ENCODE peak calls at places on chromosomes 7 and 10, in ten cellular contexts. One of them, this sample, is unnamed.

GRCh38 chr10:90148121-90148855 is 446.9 kb downstream of the KIF20B start:
- DNase-seq in body of pancreas: no peak
- DNase-seq in lower lobe of right lung: no peak
- DNase-seq in OCI-LY7: peak; percentile 5
- DNase-seq in neural crest cell: no peak
- DNase-seq in nephron progenitor cell: no peak
- DNase-seq in GM20000: no peak
- DNase-seq in NB4: peak; percentile 28
- DNase-seq in AG09319: no peak
- DNase-seq in endothelial cell: peak; percentile 11
- DNase-seq in this sample: no peak

GRCh38 chr10:74586088-74586585 is 240.3 kb upstream of the KAT6B start:
- DNase-seq in body of pancreas: peak; percentile 39
- DNase-seq in lower lobe of right lung: no peak
- DNase-seq in OCI-LY7: peak; percentile 36
- DNase-seq in neural crest cell: no peak
- DNase-seq in nephron progenitor cell: no peak
- DNase-seq in GM20000: peak; percentile 22
- DNase-seq in NB4: peak; percentile 15
- DNase-seq in AG09319: no peak
- DNase-seq in endothelial cell: no peak
- DNase-seq in this sample: no peak

GRCh38 chr10:97072851-97073665 is 112.7 kb downstream of the SLIT1 start:
- DNase-seq in body of pancreas: peak; percentile 91
- DNase-seq in lower lobe of right lung: peak; percentile 80
- DNase-seq in OCI-LY7: peak; percentile 79
- DNase-seq in neural crest cell: peak; percentile 96
- DNase-seq in nephron progenitor cell: peak; percentile 93
- DNase-seq in GM20000: peak; percentile 84
- DNase-seq in NB4: peak; percentile 84
- DNase-seq in AG09319: peak; percentile 50
- DNase-seq in endothelial cell: peak; percentile 93
- DNase-seq in this sample: peak; percentile 43

GRCh38 chr10:71025535-71025934 is 137.2 kb upstream of the PCBD1 start:
- DNase-seq in body of pancreas: no peak
- DNase-seq in lower lobe of right lung: no peak
- DNase-seq in OCI-LY7: no peak
- DNase-seq in neural crest cell: no peak
- DNase-seq in nephron progenitor cell: no peak
- DNase-seq in GM20000: no peak
- DNase-seq in NB4: no peak
- DNase-seq in AG09319: no peak
- DNase-seq in endothelial cell: no peak
- DNase-seq in this sample: no peak

GRCh38 chr10:98195132-98195531 is 60.7 kb downstream of the R3HCC1L start:
- DNase-seq in body of pancreas: no peak
- DNase-seq in lower lobe of right lung: no peak
- DNase-seq in OCI-LY7: no peak
- DNase-seq in neural crest cell: no peak
- DNase-seq in nephron progenitor cell: no peak
- DNase-seq in GM20000: peak; percentile 7
- DNase-seq in NB4: no peak
- DNase-seq in AG09319: no peak
- DNase-seq in endothelial cell: no peak
- DNase-seq in this sample: no peak

GRCh38 chr10:78302739-78302988 is 269.0 kb downstream of the RPS24 start:
- DNase-seq in body of pancreas: no peak
- DNase-seq in lower lobe of right lung: no peak
- DNase-seq in OCI-LY7: no peak
- DNase-seq in neural crest cell: no peak
- DNase-seq in nephron progenitor cell: no peak
- DNase-seq in GM20000: no peak
- DNase-seq in NB4: no peak
- DNase-seq in AG09319: no peak
- DNase-seq in endothelial cell: no peak
- DNase-seq in this sample: no peak

GRCh38 chr7:16098585-16099179 is 322.7 kb downstream of the CRPPA start:
- DNase-seq in body of pancreas: no peak
- DNase-seq in lower lobe of right lung: no peak
- DNase-seq in OCI-LY7: no peak
- DNase-seq in neural crest cell: no peak
- DNase-seq in nephron progenitor cell: peak; percentile 2
- DNase-seq in GM20000: no peak
- DNase-seq in NB4: peak; percentile 28
- DNase-seq in AG09319: no peak
- DNase-seq in endothelial cell: peak; percentile 21
- DNase-seq in this sample: no peak

GRCh38 chr7:2040893-2041270 is 191.9 kb downstream of the MAD1L1 start:
- DNase-seq in body of pancreas: no peak
- DNase-seq in lower lobe of right lung: peak; percentile 15
- DNase-seq in OCI-LY7: peak; percentile 53
- DNase-seq in neural crest cell: no peak
- DNase-seq in nephron progenitor cell: no peak
- DNase-seq in GM20000: no peak
- DNase-seq in NB4: no peak
- DNase-seq in AG09319: no peak
- DNase-seq in endothelial cell: no peak
- DNase-seq in this sample: no peak

GRCh38 chr7:140604760-140605159 is 35.9 kb downstream of the DENND2A start:
- DNase-seq in body of pancreas: no peak
- DNase-seq in lower lobe of right lung: no peak
- DNase-seq in OCI-LY7: no peak
- DNase-seq in neural crest cell: no peak
- DNase-seq in nephron progenitor cell: no peak
- DNase-seq in GM20000: no peak
- DNase-seq in NB4: no peak
- DNase-seq in AG09319: peak; percentile 74
- DNase-seq in endothelial cell: no peak
- DNase-seq in this sample: no peak

GRCh38 chr10:103807996-103808395 is 47.4 kb downstream of the SH3PXD2A start:
- DNase-seq in body of pancreas: no peak
- DNase-seq in lower lobe of right lung: no peak
- DNase-seq in OCI-LY7: no peak
- DNase-seq in neural crest cell: no peak
- DNase-seq in nephron progenitor cell: no peak
- DNase-seq in GM20000: no peak
- DNase-seq in NB4: no peak
- DNase-seq in AG09319: no peak
- DNase-seq in endothelial cell: no peak
- DNase-seq in this sample: no peak

GRCh38 chr10:28256776-28257175 is 46.1 kb downstream of the MPP7 start:
- DNase-seq in body of pancreas: no peak
- DNase-seq in lower lobe of right lung: no peak
- DNase-seq in OCI-LY7: no peak
- DNase-seq in neural crest cell: no peak
- DNase-seq in nephron progenitor cell: no peak
- DNase-seq in GM20000: no peak
- DNase-seq in NB4: no peak
- DNase-seq in AG09319: no peak
- DNase-seq in endothelial cell: no peak
- DNase-seq in this sample: no peak

GRCh38 chr7:77651544-77652162 is 44.6 kb upstream of the RSBN1L start:
- DNase-seq in body of pancreas: peak; percentile 23
- DNase-seq in lower lobe of right lung: no peak
- DNase-seq in OCI-LY7: peak; percentile 58
- DNase-seq in neural crest cell: peak; percentile 41
- DNase-seq in nephron progenitor cell: peak; percentile 16
- DNase-seq in GM20000: peak; percentile 61
- DNase-seq in NB4: peak; percentile 72
- DNase-seq in AG09319: peak; percentile 12
- DNase-seq in endothelial cell: peak; percentile 38
- DNase-seq in this sample: no peak

GRCh38 chr7:38728145-38728544 is 97.0 kb upstream of the AMPH start:
- DNase-seq in body of pancreas: no peak
- DNase-seq in lower lobe of right lung: no peak
- DNase-seq in OCI-LY7: no peak
- DNase-seq in neural crest cell: no peak
- DNase-seq in nephron progenitor cell: no peak
- DNase-seq in GM20000: no peak
- DNase-seq in NB4: no peak
- DNase-seq in AG09319: no peak
- DNase-seq in endothelial cell: no peak
- DNase-seq in this sample: no peak

GRCh38 chr7:44273681-44274622 is 51.4 kb downstream of the CAMK2B start:
- DNase-seq in body of pancreas: no peak
- DNase-seq in lower lobe of right lung: peak; percentile 16
- DNase-seq in OCI-LY7: no peak
- DNase-seq in neural crest cell: no peak
- DNase-seq in nephron progenitor cell: no peak
- DNase-seq in GM20000: peak; percentile 64
- DNase-seq in NB4: no peak
- DNase-seq in AG09319: no peak
- DNase-seq in endothelial cell: no peak
- DNase-seq in this sample: no peak

GRCh38 chr7:116499168-116500070 is at the start of gene CAV2:
- DNase-seq in body of pancreas: peak; percentile 82
- DNase-seq in lower lobe of right lung: peak; percentile 82
- DNase-seq in OCI-LY7: no peak
- DNase-seq in neural crest cell: peak; percentile 20
- DNase-seq in nephron progenitor cell: peak; percentile 78
- DNase-seq in GM20000: peak; percentile 54
- DNase-seq in NB4: no peak
- DNase-seq in AG09319: no peak
- DNase-seq in endothelial cell: peak; percentile 62
- DNase-seq in this sample: no peak

GRCh38 chr7:55245271-55245723 is 119.8 kb upstream of the LANCL2 start:
- DNase-seq in body of pancreas: no peak
- DNase-seq in lower lobe of right lung: no peak
- DNase-seq in OCI-LY7: no peak
- DNase-seq in neural crest cell: no peak
- DNase-seq in nephron progenitor cell: no peak
- DNase-seq in GM20000: no peak
- DNase-seq in NB4: no peak
- DNase-seq in AG09319: peak; percentile 95
- DNase-seq in endothelial cell: no peak
- DNase-seq in this sample: peak; percentile 78

GRCh38 chr10:24826022-24826421 is 102.3 kb upstream of the ARHGAP21 start:
- DNase-seq in body of pancreas: no peak
- DNase-seq in lower lobe of right lung: no peak
- DNase-seq in OCI-LY7: no peak
- DNase-seq in neural crest cell: no peak
- DNase-seq in nephron progenitor cell: no peak
- DNase-seq in GM20000: no peak
- DNase-seq in NB4: peak; percentile 1
- DNase-seq in AG09319: peak; percentile 58
- DNase-seq in endothelial cell: no peak
- DNase-seq in this sample: peak; percentile 44

GRCh38 chr10:77249901-77250459 is 387.6 kb downstream of the KCNMA1 start:
- DNase-seq in body of pancreas: peak; percentile 45
- DNase-seq in lower lobe of right lung: no peak
- DNase-seq in OCI-LY7: no peak
- DNase-seq in neural crest cell: no peak
- DNase-seq in nephron progenitor cell: no peak
- DNase-seq in GM20000: no peak
- DNase-seq in NB4: no peak
- DNase-seq in AG09319: no peak
- DNase-seq in endothelial cell: no peak
- DNase-seq in this sample: no peak

DNA sequence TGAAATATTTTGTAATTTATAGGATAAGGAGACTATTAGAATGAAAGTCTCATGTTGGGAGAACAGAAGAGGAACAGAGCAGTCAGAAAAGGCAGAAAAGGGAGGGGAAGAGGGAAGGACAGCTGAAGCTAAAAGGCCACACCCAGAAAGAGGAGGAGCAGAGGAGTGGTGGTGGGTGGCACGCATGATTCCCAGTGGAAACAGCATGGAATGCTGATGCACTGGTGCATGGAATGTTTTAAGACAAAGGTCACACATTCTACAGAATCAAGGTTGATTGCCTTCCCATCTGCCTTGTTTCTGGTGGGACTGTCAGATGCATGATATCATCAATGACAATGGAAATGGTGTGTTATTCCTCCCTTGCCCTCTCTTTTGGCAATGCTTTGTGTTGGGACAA is 285.4 kb upstream of the MKI67 start:
- DNase-seq in body of pancreas: no peak
- DNase-seq in lower lobe of right lung: no peak
- DNase-seq in OCI-LY7: no peak
- DNase-seq in neural crest cell: no peak
- DNase-seq in nephron progenitor cell: no peak
- DNase-seq in GM20000: no peak
- DNase-seq in NB4: no peak
- DNase-seq in AG09319: no peak
- DNase-seq in endothelial cell: no peak
- DNase-seq in this sample: no peak
- TF ChIP-seq CTCF in body of pancreas: no peak
- TF ChIP-seq CTCF in lower lobe of right lung: no peak
- TF ChIP-seq CTCF in OCI-LY7: no peak
- TF ChIP-seq CTCF in neural crest cell: no peak
- TF ChIP-seq CTCF in nephron progenitor cell: no peak
- TF ChIP-seq CTCF in GM20000: no peak
- TF ChIP-seq CTCF in NB4: no peak
- TF ChIP-seq CTCF in AG09319: no peak
- TF ChIP-seq CTCF in endothelial cell: no peak
- TF ChIP-seq CTCF in this sample: no peak

GRCh38 chr7:22082886-22083710 is 137.4 kb upstream of the CDCA7L start:
- DNase-seq in body of pancreas: peak; percentile 89
- DNase-seq in lower lobe of right lung: peak; percentile 92
- DNase-seq in OCI-LY7: peak; percentile 79
- DNase-seq in neural crest cell: peak; percentile 100
- DNase-seq in nephron progenitor cell: peak; percentile 98
- DNase-seq in GM20000: peak; percentile 91
- DNase-seq in NB4: peak; percentile 73
- DNase-seq in AG09319: peak; percentile 52
- DNase-seq in endothelial cell: peak; percentile 99
- DNase-seq in this sample: peak; percentile 27
- TF ChIP-seq CTCF in body of pancreas: peak; percentile 93
- TF ChIP-seq CTCF in lower lobe of right lung: peak; percentile 97
- TF ChIP-seq CTCF in OCI-LY7: peak; percentile 93
- TF ChIP-seq CTCF in neural crest cell: peak; percentile 100
- TF ChIP-seq CTCF in nephron progenitor cell: peak; percentile 97
- TF ChIP-seq CTCF in GM20000: peak; percentile 97
- TF ChIP-seq CTCF in NB4: peak; percentile 90
- TF ChIP-seq CTCF in AG09319: peak; percentile 84
- TF ChIP-seq CTCF in endothelial cell: peak; percentile 92
- TF ChIP-seq CTCF in this sample: peak; percentile 88

GRCh38 chr7:123537026-123537642 is 2.7 kb upstream of the IQUB start:
- DNase-seq in body of pancreas: no peak
- DNase-seq in lower lobe of right lung: no peak
- DNase-seq in OCI-LY7: peak; percentile 51
- DNase-seq in neural crest cell: no peak
- DNase-seq in nephron progenitor cell: no peak
- DNase-seq in GM20000: no peak
- DNase-seq in NB4: peak; percentile 35
- DNase-seq in AG09319: no peak
- DNase-seq in endothelial cell: no peak
- DNase-seq in this sample: no peak
- TF ChIP-seq CTCF in body of pancreas: no peak
- TF ChIP-seq CTCF in lower lobe of right lung: peak; percentile 53
- TF ChIP-seq CTCF in OCI-LY7: peak; percentile 78
- TF ChIP-seq CTCF in neural crest cell: peak; percentile 75
- TF ChIP-seq CTCF in nephron progenitor cell: peak; percentile 57
- TF ChIP-seq CTCF in GM20000: peak; percentile 7
- TF ChIP-seq CTCF in NB4: peak; percentile 13
- TF ChIP-seq CTCF in AG09319: peak; percentile 53
- TF ChIP-seq CTCF in endothelial cell: peak; percentile 73
- TF ChIP-seq CTCF in this sample: peak; percentile 27

DNA sequence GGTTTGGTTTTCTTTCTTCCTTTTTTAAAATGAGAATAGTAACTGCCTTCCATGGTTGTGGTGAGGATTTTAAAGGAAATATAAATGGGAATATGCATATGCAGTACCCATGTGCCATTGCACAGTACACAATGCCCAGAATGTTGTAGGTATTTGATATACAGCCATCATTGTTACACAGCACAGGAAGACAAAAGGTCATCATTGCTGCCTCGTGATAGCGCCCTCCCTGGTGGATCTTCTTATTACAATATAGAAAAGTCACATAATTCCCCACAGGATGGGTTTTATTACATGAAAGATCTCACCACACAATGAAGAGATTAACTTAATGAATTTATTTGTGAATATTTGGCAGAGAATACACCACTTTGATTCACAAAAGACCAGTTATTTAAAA is 76.5 kb downstream of the PPP1R17 start:
- DNase-seq in body of pancreas: no peak
- DNase-seq in lower lobe of right lung: no peak
- DNase-seq in OCI-LY7: no peak
- DNase-seq in neural crest cell: no peak
- DNase-seq in nephron progenitor cell: no peak
- DNase-seq in GM20000: no peak
- DNase-seq in NB4: peak; percentile 9
- DNase-seq in AG09319: no peak
- DNase-seq in endothelial cell: no peak
- DNase-seq in this sample: no peak
- TF ChIP-seq CTCF in body of pancreas: no peak
- TF ChIP-seq CTCF in lower lobe of right lung: no peak
- TF ChIP-seq CTCF in OCI-LY7: peak; percentile 60
- TF ChIP-seq CTCF in neural crest cell: peak; percentile 49
- TF ChIP-seq CTCF in nephron progenitor cell: peak; percentile 33
- TF ChIP-seq CTCF in GM20000: peak; percentile 29
- TF ChIP-seq CTCF in NB4: peak; percentile 52
- TF ChIP-seq CTCF in AG09319: no peak
- TF ChIP-seq CTCF in endothelial cell: peak; percentile 64
- TF ChIP-seq CTCF in this sample: no peak